ENCODE peak calls at places on chromosomes 4 and X, in seven cellular contexts. One of them, this sample, is unnamed.

GRCh38 chr4:73001885-73002284 is 67.6 kb downstream of the COX18 start:
- DNase-seq in colonic mucosa: no peak
- DNase-seq in dorsolateral prefrontal cortex: no peak
- DNase-seq in AG04450: no peak
- DNase-seq in AG04449: no peak
- DNase-seq in lower leg skin: no peak
- DNase-seq in fibroblast of lung: no peak
- DNase-seq in this sample: no peak

GRCh38 chrX:22323541-22323940 is 50.8 kb downstream of the CBLL2 start:
- DNase-seq in colonic mucosa: no peak
- DNase-seq in dorsolateral prefrontal cortex: no peak
- DNase-seq in AG04450: peak
- DNase-seq in AG04449: no peak
- DNase-seq in lower leg skin: no peak
- DNase-seq in fibroblast of lung: peak
- DNase-seq in this sample: no peak

GRCh38 chr4:25527044-25527443 is 128.6 kb upstream of the SLC34A2 start:
- DNase-seq in colonic mucosa: no peak
- DNase-seq in dorsolateral prefrontal cortex: no peak
- DNase-seq in AG04450: no peak
- DNase-seq in AG04449: no peak
- DNase-seq in lower leg skin: no peak
- DNase-seq in fibroblast of lung: no peak
- DNase-seq in this sample: no peak

GRCh38 chr4:39699676-39700409 is 1.9 kb downstream of the UBE2K start:
- DNase-seq in colonic mucosa: no peak
- DNase-seq in dorsolateral prefrontal cortex: no peak
- DNase-seq in AG04450: no peak
- DNase-seq in AG04449: no peak
- DNase-seq in lower leg skin: no peak
- DNase-seq in fibroblast of lung: peak
- DNase-seq in this sample: no peak

GRCh38 chr4:70734971-70735370 is 13.2 kb downstream of the RUFY3 start:
- DNase-seq in colonic mucosa: no peak
- DNase-seq in dorsolateral prefrontal cortex: no peak
- DNase-seq in AG04450: no peak
- DNase-seq in AG04449: no peak
- DNase-seq in lower leg skin: no peak
- DNase-seq in fibroblast of lung: no peak
- DNase-seq in this sample: no peak

GRCh38 chrX:39592776-39593175 is 505.0 kb downstream of the BCOR start:
- DNase-seq in colonic mucosa: no peak
- DNase-seq in dorsolateral prefrontal cortex: no peak
- DNase-seq in AG04450: no peak
- DNase-seq in AG04449: no peak
- DNase-seq in lower leg skin: no peak
- DNase-seq in fibroblast of lung: peak
- DNase-seq in this sample: no peak

GRCh38 chr4:8747896-8748575 is 123.6 kb downstream of the HMX1 start:
- DNase-seq in colonic mucosa: no peak
- DNase-seq in dorsolateral prefrontal cortex: peak
- DNase-seq in AG04450: no peak
- DNase-seq in AG04449: no peak
- DNase-seq in lower leg skin: no peak
- DNase-seq in fibroblast of lung: no peak
- DNase-seq in this sample: no peak

GRCh38 chr4:7918981-7919380 is 20.7 kb downstream of the AFAP1 start:
- DNase-seq in colonic mucosa: no peak
- DNase-seq in dorsolateral prefrontal cortex: no peak
- DNase-seq in AG04450: no peak
- DNase-seq in AG04449: no peak
- DNase-seq in lower leg skin: no peak
- DNase-seq in fibroblast of lung: no peak
- DNase-seq in this sample: no peak

GRCh38 chrX:12673487-12673886 is 117.7 kb upstream of the PRPS2 start:
- DNase-seq in colonic mucosa: no peak
- DNase-seq in dorsolateral prefrontal cortex: no peak
- DNase-seq in AG04450: no peak
- DNase-seq in AG04449: no peak
- DNase-seq in lower leg skin: no peak
- DNase-seq in fibroblast of lung: no peak
- DNase-seq in this sample: no peak

GRCh38 chrX:154908821-154909220 is 22.7 kb downstream of the F8A1 start:
- DNase-seq in colonic mucosa: no peak
- DNase-seq in dorsolateral prefrontal cortex: no peak
- DNase-seq in AG04450: no peak
- DNase-seq in AG04449: no peak
- DNase-seq in lower leg skin: no peak
- DNase-seq in fibroblast of lung: no peak
- DNase-seq in this sample: no peak

GRCh38 chr4:173046818-173047217 is 121.8 kb upstream of the GALNT7 start:
- DNase-seq in colonic mucosa: no peak
- DNase-seq in dorsolateral prefrontal cortex: no peak
- DNase-seq in AG04450: no peak
- DNase-seq in AG04449: no peak
- DNase-seq in lower leg skin: no peak
- DNase-seq in fibroblast of lung: no peak
- DNase-seq in this sample: no peak

GRCh38 chr4:122710434-122711308 is 21.8 kb upstream of the BBS12 start:
- DNase-seq in colonic mucosa: no peak
- DNase-seq in dorsolateral prefrontal cortex: no peak
- DNase-seq in AG04450: no peak
- DNase-seq in AG04449: no peak
- DNase-seq in lower leg skin: no peak
- DNase-seq in fibroblast of lung: peak
- DNase-seq in this sample: no peak

GRCh38 chr4:128566688-128567087 is 242.8 kb upstream of the JADE1 start:
- DNase-seq in colonic mucosa: no peak
- DNase-seq in dorsolateral prefrontal cortex: no peak
- DNase-seq in AG04450: no peak
- DNase-seq in AG04449: no peak
- DNase-seq in lower leg skin: no peak
- DNase-seq in fibroblast of lung: no peak
- DNase-seq in this sample: no peak

GRCh38 chr4:25632135-25632534 is 23.5 kb upstream of the SLC34A2 start:
- DNase-seq in colonic mucosa: no peak
- DNase-seq in dorsolateral prefrontal cortex: no peak
- DNase-seq in AG04450: no peak
- DNase-seq in AG04449: no peak
- DNase-seq in lower leg skin: no peak
- DNase-seq in fibroblast of lung: no peak
- DNase-seq in this sample: no peak

GRCh38 chr4:81472249-81473085 is 760 bp upstream of the RASGEF1B start:
- DNase-seq in colonic mucosa: no peak
- DNase-seq in dorsolateral prefrontal cortex: peak
- DNase-seq in AG04450: no peak
- DNase-seq in AG04449: no peak
- DNase-seq in lower leg skin: peak
- DNase-seq in fibroblast of lung: peak
- DNase-seq in this sample: no peak

GRCh38 chrX:136589966-136590365 is 58.0 kb downstream of the VGLL1 start:
- DNase-seq in colonic mucosa: no peak
- DNase-seq in dorsolateral prefrontal cortex: no peak
- DNase-seq in AG04450: no peak
- DNase-seq in AG04449: no peak
- DNase-seq in lower leg skin: no peak
- DNase-seq in fibroblast of lung: no peak
- DNase-seq in this sample: no peak

GRCh38 chr4:1344696-1345095 is 2.3 kb upstream of the UVSSA start:
- DNase-seq in colonic mucosa: no peak
- DNase-seq in dorsolateral prefrontal cortex: no peak
- DNase-seq in AG04450: no peak
- DNase-seq in AG04449: no peak
- DNase-seq in lower leg skin: no peak
- DNase-seq in fibroblast of lung: no peak
- DNase-seq in this sample: no peak

GRCh38 chr4:111632752-111633151 is 512.5 kb upstream of the FAM241A start:
- DNase-seq in colonic mucosa: no peak
- DNase-seq in dorsolateral prefrontal cortex: no peak
- DNase-seq in AG04450: no peak
- DNase-seq in AG04449: peak
- DNase-seq in lower leg skin: no peak
- DNase-seq in fibroblast of lung: peak
- DNase-seq in this sample: no peak

DNA sequence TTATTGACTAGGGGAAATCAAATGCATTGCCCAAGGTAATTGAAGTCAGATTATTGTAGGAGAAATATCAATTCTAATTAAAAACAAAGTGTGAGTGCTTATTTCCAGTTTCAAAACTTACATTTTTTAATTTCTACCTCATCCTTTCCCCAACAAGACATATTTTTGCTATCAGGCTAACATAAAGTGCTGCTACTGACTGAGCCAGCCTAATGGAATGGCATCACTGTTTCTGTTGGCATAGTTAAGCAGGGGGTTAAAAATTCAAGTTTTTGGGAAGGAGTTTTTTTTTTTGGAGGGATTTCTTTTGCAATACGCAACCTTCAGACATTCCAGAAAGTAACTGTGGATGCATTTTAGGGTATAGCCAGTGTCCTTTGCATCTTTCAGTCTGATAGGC is 24.2 kb downstream of the GAB1 start:
- DNase-seq in colonic mucosa: no peak
- DNase-seq in dorsolateral prefrontal cortex: no peak
- DNase-seq in AG04450: no peak
- DNase-seq in AG04449: no peak
- DNase-seq in lower leg skin: no peak
- DNase-seq in fibroblast of lung: no peak
- DNase-seq in this sample: no peak
- H3K4me3 ChIP-seq in colonic mucosa: no peak
- H3K4me3 ChIP-seq in dorsolateral prefrontal cortex: no peak
- H3K4me3 ChIP-seq in AG04450: no peak
- H3K4me3 ChIP-seq in AG04449: no peak
- H3K4me3 ChIP-seq in lower leg skin: no peak
- H3K4me3 ChIP-seq in fibroblast of lung: no peak
- H3K4me3 ChIP-seq in this sample: no peak

GRCh38 chr4:88230953-88231835 is 53.2 kb downstream of the PPM1K start:
- DNase-seq in colonic mucosa: no peak
- DNase-seq in dorsolateral prefrontal cortex: no peak
- DNase-seq in AG04450: no peak
- DNase-seq in AG04449: no peak
- DNase-seq in lower leg skin: no peak
- DNase-seq in fibroblast of lung: peak
- DNase-seq in this sample: no peak
- H3K4me3 ChIP-seq in colonic mucosa: no peak
- H3K4me3 ChIP-seq in dorsolateral prefrontal cortex: peak
- H3K4me3 ChIP-seq in AG04450: peak
- H3K4me3 ChIP-seq in AG04449: no peak
- H3K4me3 ChIP-seq in lower leg skin: no peak
- H3K4me3 ChIP-seq in fibroblast of lung: peak
- H3K4me3 ChIP-seq in this sample: no peak

DNA sequence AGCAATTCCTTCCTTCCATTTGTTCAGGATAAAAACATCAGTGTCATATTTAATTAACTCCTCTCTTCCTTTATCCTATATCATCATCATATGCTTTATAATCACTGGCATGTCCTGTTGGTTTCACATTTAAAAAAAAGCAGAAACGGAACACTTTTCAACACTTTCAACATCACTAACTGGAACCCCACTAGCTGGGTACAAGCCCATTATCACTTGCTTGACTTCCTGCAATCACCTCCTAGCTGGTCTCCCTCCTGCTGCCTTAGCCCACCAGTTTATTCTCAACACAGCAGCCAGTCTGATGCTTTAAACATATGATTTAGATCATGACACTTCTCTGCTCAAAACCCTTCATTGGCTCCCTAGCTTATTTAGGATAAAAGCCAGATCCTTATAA is 116.4 kb upstream of the LSM6 start:
- DNase-seq in colonic mucosa: no peak
- DNase-seq in dorsolateral prefrontal cortex: no peak
- DNase-seq in AG04450: no peak
- DNase-seq in AG04449: no peak
- DNase-seq in lower leg skin: no peak
- DNase-seq in fibroblast of lung: no peak
- DNase-seq in this sample: no peak
- H3K4me3 ChIP-seq in colonic mucosa: no peak
- H3K4me3 ChIP-seq in dorsolateral prefrontal cortex: no peak
- H3K4me3 ChIP-seq in AG04450: no peak
- H3K4me3 ChIP-seq in AG04449: no peak
- H3K4me3 ChIP-seq in lower leg skin: no peak
- H3K4me3 ChIP-seq in fibroblast of lung: no peak
- H3K4me3 ChIP-seq in this sample: no peak

DNA sequence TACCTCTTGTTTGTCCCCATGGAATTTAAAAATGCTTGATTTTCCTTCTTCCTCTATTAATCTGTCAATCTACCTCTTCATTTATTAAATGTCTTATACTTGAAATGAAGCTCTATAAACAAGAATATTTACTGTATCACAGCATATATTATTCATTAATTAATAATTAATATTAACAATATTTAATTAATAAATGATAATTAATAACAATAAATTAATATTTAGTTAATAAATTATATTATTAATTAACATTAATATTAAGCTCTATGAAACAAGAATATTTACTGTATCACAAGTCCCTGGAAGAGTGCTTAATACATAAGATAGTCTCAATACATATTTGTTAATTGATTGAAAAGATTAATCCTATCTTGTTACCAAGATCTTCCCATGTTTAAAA is 306.6 kb downstream of the STPG2 start:
- DNase-seq in colonic mucosa: no peak
- DNase-seq in dorsolateral prefrontal cortex: no peak
- DNase-seq in AG04450: no peak
- DNase-seq in AG04449: no peak
- DNase-seq in lower leg skin: no peak
- DNase-seq in fibroblast of lung: no peak
- DNase-seq in this sample: no peak
- H3K4me3 ChIP-seq in colonic mucosa: no peak
- H3K4me3 ChIP-seq in dorsolateral prefrontal cortex: no peak
- H3K4me3 ChIP-seq in AG04450: no peak
- H3K4me3 ChIP-seq in AG04449: no peak
- H3K4me3 ChIP-seq in lower leg skin: no peak
- H3K4me3 ChIP-seq in fibroblast of lung: no peak
- H3K4me3 ChIP-seq in this sample: no peak

DNA sequence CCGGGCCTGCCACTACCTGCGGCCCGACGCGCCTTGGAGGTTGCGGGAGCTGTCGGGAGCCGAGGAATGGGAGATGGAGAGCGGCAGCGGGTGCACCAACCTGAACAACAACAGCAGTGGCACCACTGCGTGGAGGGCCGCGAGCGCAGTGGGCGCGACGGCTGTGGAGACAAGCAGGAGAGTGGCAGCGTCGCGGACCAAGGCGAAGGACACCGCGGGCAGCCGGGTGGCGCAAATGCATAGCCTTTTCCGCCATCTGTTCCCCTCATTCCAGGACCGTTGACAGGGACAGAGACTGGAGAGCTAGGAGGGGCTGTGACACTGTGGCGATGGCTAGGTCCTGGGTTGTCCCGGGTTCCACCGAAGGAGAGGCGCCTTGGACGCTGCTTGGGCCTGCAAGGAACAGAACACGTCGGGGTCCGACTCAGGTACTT is 962 bp downstream of the SOWAHD start:
- DNase-seq in colonic mucosa: no peak
- DNase-seq in dorsolateral prefrontal cortex: no peak
- DNase-seq in AG04450: no peak
- DNase-seq in AG04449: no peak
- DNase-seq in lower leg skin: no peak
- DNase-seq in fibroblast of lung: no peak
- DNase-seq in this sample: no peak
- H3K4me3 ChIP-seq in colonic mucosa: peak
- H3K4me3 ChIP-seq in dorsolateral prefrontal cortex: peak
- H3K4me3 ChIP-seq in AG04450: no peak
- H3K4me3 ChIP-seq in AG04449: peak
- H3K4me3 ChIP-seq in lower leg skin: no peak
- H3K4me3 ChIP-seq in fibroblast of lung: no peak
- H3K4me3 ChIP-seq in this sample: no peak

GRCh38 chr4:169059294-169060201 is 49.5 kb upstream of the CBR4 start:
- DNase-seq in colonic mucosa: no peak
- DNase-seq in dorsolateral prefrontal cortex: peak
- DNase-seq in AG04450: no peak
- DNase-seq in AG04449: no peak
- DNase-seq in lower leg skin: peak
- DNase-seq in fibroblast of lung: peak
- DNase-seq in this sample: no peak
- H3K4me3 ChIP-seq in colonic mucosa: no peak
- H3K4me3 ChIP-seq in dorsolateral prefrontal cortex: no peak
- H3K4me3 ChIP-seq in AG04450: peak
- H3K4me3 ChIP-seq in AG04449: peak
- H3K4me3 ChIP-seq in lower leg skin: no peak
- H3K4me3 ChIP-seq in fibroblast of lung: no peak
- H3K4me3 ChIP-seq in this sample: no peak

This sample was measured in LNCaP clone FGC.